ENCODE peak calls at places on chromosome 1, in eight cellular contexts. Z is GM20000; B is coronary artery; E is iris pigment epithelial cell; T is NCI-H1048; H is activated T-cell treated with anti-CD3 and anti-CD28 coated beads, Interleukin-2, amount 50 U/mL, for 72 hours; U is amniotic stem cell; Q is NCI-H774. Y is an unnamed sample.

GRCh38 chr1:9890224-9890731 is 19.8 kb downstream of the CTNNBIP1 start:
- DNase-seq in E (peak; percentile 87), H (no peak), B (no peak), Q (no peak), Z (no peak), U (peak; percentile 82), T (no peak), Y (peak; percentile 95)

GRCh38 chr1:84851839-84852238 is 41.2 kb downstream of the LPAR3 start:
- DNase-seq in Q (no peak), Z (no peak), H (no peak), B (no peak), E (peak; percentile 89), U (peak; percentile 22), T (no peak), Y (peak; percentile 88)

GRCh38 chr1:59997479-59997878 is 70.9 kb upstream of the CYP2J2 start:
- DNase-seq in E (no peak), H (no peak), T (no peak), U (no peak), B (no peak), Q (no peak), Z (no peak), Y (no peak)

GRCh38 chr1:193540511-193540910 is 354.1 kb upstream of the B3GALT2 start:
- DNase-seq in Z (no peak), B (no peak), Q (no peak), E (no peak), T (no peak), U (no peak), H (no peak), Y (no peak)

GRCh38 chr1:173502104-173502503 is 25.0 kb downstream of the PRDX6 start:
- DNase-seq in Q (no peak), H (no peak), E (no peak), Z (no peak), B (no peak), T (no peak), U (no peak), Y (no peak)

GRCh38 chr1:154141240-154141639 is 13.6 kb downstream of the NUP210L start:
- DNase-seq in E (peak; percentile 73), U (no peak), T (no peak), B (no peak), Q (no peak), H (no peak), Z (no peak), Y (no peak)

GRCh38 chr1:31376374-31377134 is 3.7 kb upstream of the FABP3 start:
- DNase-seq in Z (no peak), U (peak; percentile 66), Q (no peak), B (peak; percentile 49), H (no peak), T (no peak), E (peak; percentile 92), Y (peak; percentile 68)

GRCh38 chr1:155324717-155325595 is 4.3 kb downstream of the RUSC1 start:
- DNase-seq in H (peak; percentile 34), U (no peak), Q (peak; percentile 42), T (no peak), E (peak; percentile 44), Z (peak; percentile 59), B (peak; percentile 83), Y (peak; percentile 36)

GRCh38 chr1:153028771-153029170 is 2.2 kb upstream of the SPRR1B start:
- DNase-seq in B (no peak), Q (no peak), H (no peak), T (no peak), U (no peak), E (no peak), Z (no peak), Y (no peak)

GRCh38 chr1:1004780-1005697 is 5.1 kb upstream of the HES4 start:
- DNase-seq in T (no peak), B (peak; percentile 74), E (peak; percentile 28), Z (peak; percentile 57), Q (peak; percentile 4), U (no peak), H (no peak), Y (peak; percentile 37)

GRCh38 chr1:66532798-66533783 is 862 bp upstream of the SGIP1 start:
- DNase-seq in U (peak; percentile 20), Z (no peak), H (peak; percentile 30), Q (no peak), E (peak; percentile 91), B (peak; percentile 74), T (no peak), Y (peak; percentile 79)

GRCh38 chr1:18575620-18576019 is 55.0 kb upstream of the PAX7 start:
- DNase-seq in U (no peak), B (no peak), E (peak; percentile 17), H (peak; percentile 54), T (no peak), Q (no peak), Z (peak; percentile 54), Y (peak; percentile 22)

GRCh38 chr1:238710697-238711096 is 675.7 kb upstream of the CHRM3 start:
- DNase-seq in Q (no peak), T (no peak), Z (no peak), U (no peak), H (no peak), E (peak; percentile 58), B (no peak), Y (no peak)

GRCh38 chr1:65075123-65075976 is 72.7 kb upstream of the AK4 start:
- DNase-seq in Z (peak; percentile 70), Q (peak; percentile 11), U (no peak), H (peak; percentile 63), T (no peak), E (peak; percentile 77), B (no peak), Y (peak; percentile 72)